ENCODE peak calls at places on chromosomes 6 and 20, in six cellular contexts. One of them, this sample, is unnamed.

GRCh38 chr6:42171813-42172595 is 1.2 kb upstream of the GUCA1A start:
- DNase-seq in activated naive CD4-positive, alpha-beta T cell treated with anti-CD3 and anti-CD28 coated beads, Interleukin-2, amount 10 ng/mL, durations not matched to agents 7 days and 5 days: no peak
- DNase-seq in memory B cell: no peak
- DNase-seq in fibroblast of lung: no peak
- DNase-seq in progenitor cell of endocrine pancreas: no peak
- DNase-seq in mesendoderm: no peak
- DNase-seq in this sample: no peak

GRCh38 chr6:132961122-132961521 is 146.8 kb downstream of the RPS12 start:
- DNase-seq in activated naive CD4-positive, alpha-beta T cell treated with anti-CD3 and anti-CD28 coated beads, Interleukin-2, amount 10 ng/mL, durations not matched to agents 7 days and 5 days: no peak
- DNase-seq in memory B cell: no peak
- DNase-seq in fibroblast of lung: peak
- DNase-seq in progenitor cell of endocrine pancreas: no peak
- DNase-seq in mesendoderm: peak
- DNase-seq in this sample: no peak

GRCh38 chr6:17303444-17303843 is 22.3 kb downstream of the RBM24 start:
- DNase-seq in activated naive CD4-positive, alpha-beta T cell treated with anti-CD3 and anti-CD28 coated beads, Interleukin-2, amount 10 ng/mL, durations not matched to agents 7 days and 5 days: no peak
- DNase-seq in memory B cell: no peak
- DNase-seq in fibroblast of lung: no peak
- DNase-seq in progenitor cell of endocrine pancreas: no peak
- DNase-seq in mesendoderm: no peak
- DNase-seq in this sample: no peak

GRCh38 chr6:138600726-138601125 is 101.4 kb upstream of the NHSL1 start:
- DNase-seq in activated naive CD4-positive, alpha-beta T cell treated with anti-CD3 and anti-CD28 coated beads, Interleukin-2, amount 10 ng/mL, durations not matched to agents 7 days and 5 days: no peak
- DNase-seq in memory B cell: no peak
- DNase-seq in fibroblast of lung: peak
- DNase-seq in progenitor cell of endocrine pancreas: no peak
- DNase-seq in mesendoderm: no peak
- DNase-seq in this sample: no peak

GRCh38 chr20:51385941-51386530 is 156.5 kb downstream of the NFATC2 start:
- DNase-seq in activated naive CD4-positive, alpha-beta T cell treated with anti-CD3 and anti-CD28 coated beads, Interleukin-2, amount 10 ng/mL, durations not matched to agents 7 days and 5 days: peak
- DNase-seq in memory B cell: peak
- DNase-seq in fibroblast of lung: peak
- DNase-seq in progenitor cell of endocrine pancreas: no peak
- DNase-seq in mesendoderm: peak
- DNase-seq in this sample: peak

GRCh38 chr20:52087471-52087870 is 104.1 kb downstream of the ZFP64 start:
- DNase-seq in activated naive CD4-positive, alpha-beta T cell treated with anti-CD3 and anti-CD28 coated beads, Interleukin-2, amount 10 ng/mL, durations not matched to agents 7 days and 5 days: no peak
- DNase-seq in memory B cell: no peak
- DNase-seq in fibroblast of lung: no peak
- DNase-seq in progenitor cell of endocrine pancreas: no peak
- DNase-seq in mesendoderm: no peak
- DNase-seq in this sample: no peak

GRCh38 chr20:43681468-43681942 is 14.6 kb downstream of the MYBL2 start:
- DNase-seq in activated naive CD4-positive, alpha-beta T cell treated with anti-CD3 and anti-CD28 coated beads, Interleukin-2, amount 10 ng/mL, durations not matched to agents 7 days and 5 days: no peak
- DNase-seq in memory B cell: peak
- DNase-seq in fibroblast of lung: no peak
- DNase-seq in progenitor cell of endocrine pancreas: no peak
- DNase-seq in mesendoderm: peak
- DNase-seq in this sample: no peak

GRCh38 chr6:42984924-42985475 is 630 bp downstream of the PPP2R5D start:
- DNase-seq in activated naive CD4-positive, alpha-beta T cell treated with anti-CD3 and anti-CD28 coated beads, Interleukin-2, amount 10 ng/mL, durations not matched to agents 7 days and 5 days: peak
- DNase-seq in memory B cell: peak
- DNase-seq in fibroblast of lung: peak
- DNase-seq in progenitor cell of endocrine pancreas: no peak
- DNase-seq in mesendoderm: peak
- DNase-seq in this sample: no peak

GRCh38 chr6:5569491-5569890 is 308.2 kb downstream of the FARS2 start:
- DNase-seq in activated naive CD4-positive, alpha-beta T cell treated with anti-CD3 and anti-CD28 coated beads, Interleukin-2, amount 10 ng/mL, durations not matched to agents 7 days and 5 days: no peak
- DNase-seq in memory B cell: no peak
- DNase-seq in fibroblast of lung: peak
- DNase-seq in progenitor cell of endocrine pancreas: no peak
- DNase-seq in mesendoderm: no peak
- DNase-seq in this sample: no peak

GRCh38 chr6:20835315-20836010 is 301.2 kb downstream of the CDKAL1 start:
- DNase-seq in activated naive CD4-positive, alpha-beta T cell treated with anti-CD3 and anti-CD28 coated beads, Interleukin-2, amount 10 ng/mL, durations not matched to agents 7 days and 5 days: no peak
- DNase-seq in memory B cell: no peak
- DNase-seq in fibroblast of lung: no peak
- DNase-seq in progenitor cell of endocrine pancreas: no peak
- DNase-seq in mesendoderm: no peak
- DNase-seq in this sample: no peak

GRCh38 chr6:166423051-166423745 is 40.5 kb upstream of the MPC1 start:
- DNase-seq in activated naive CD4-positive, alpha-beta T cell treated with anti-CD3 and anti-CD28 coated beads, Interleukin-2, amount 10 ng/mL, durations not matched to agents 7 days and 5 days: no peak
- DNase-seq in memory B cell: no peak
- DNase-seq in fibroblast of lung: no peak
- DNase-seq in progenitor cell of endocrine pancreas: no peak
- DNase-seq in mesendoderm: no peak
- DNase-seq in this sample: no peak

GRCh38 chr6:144415835-144416237 is 130.7 kb downstream of the UTRN start:
- DNase-seq in activated naive CD4-positive, alpha-beta T cell treated with anti-CD3 and anti-CD28 coated beads, Interleukin-2, amount 10 ng/mL, durations not matched to agents 7 days and 5 days: no peak
- DNase-seq in memory B cell: no peak
- DNase-seq in fibroblast of lung: peak
- DNase-seq in progenitor cell of endocrine pancreas: no peak
- DNase-seq in mesendoderm: no peak
- DNase-seq in this sample: no peak

GRCh38 chr6:56958481-56958880 is 3.6 kb downstream of the BEND6 start:
- DNase-seq in activated naive CD4-positive, alpha-beta T cell treated with anti-CD3 and anti-CD28 coated beads, Interleukin-2, amount 10 ng/mL, durations not matched to agents 7 days and 5 days: no peak
- DNase-seq in memory B cell: no peak
- DNase-seq in fibroblast of lung: no peak
- DNase-seq in progenitor cell of endocrine pancreas: no peak
- DNase-seq in mesendoderm: no peak
- DNase-seq in this sample: no peak

GRCh38 chr20:17394411-17394810 is 136.8 kb downstream of the BFSP1 start:
- DNase-seq in activated naive CD4-positive, alpha-beta T cell treated with anti-CD3 and anti-CD28 coated beads, Interleukin-2, amount 10 ng/mL, durations not matched to agents 7 days and 5 days: no peak
- DNase-seq in memory B cell: no peak
- DNase-seq in fibroblast of lung: no peak
- DNase-seq in progenitor cell of endocrine pancreas: no peak
- DNase-seq in mesendoderm: no peak
- DNase-seq in this sample: no peak

GRCh38 chr6:168441434-168442391 is 729 bp downstream of the SMOC2 start:
- DNase-seq in activated naive CD4-positive, alpha-beta T cell treated with anti-CD3 and anti-CD28 coated beads, Interleukin-2, amount 10 ng/mL, durations not matched to agents 7 days and 5 days: no peak
- DNase-seq in memory B cell: no peak
- DNase-seq in fibroblast of lung: no peak
- DNase-seq in progenitor cell of endocrine pancreas: no peak
- DNase-seq in mesendoderm: no peak
- DNase-seq in this sample: no peak

GRCh38 chr20:23475395-23475794 is 15.5 kb upstream of the CST8 start:
- DNase-seq in activated naive CD4-positive, alpha-beta T cell treated with anti-CD3 and anti-CD28 coated beads, Interleukin-2, amount 10 ng/mL, durations not matched to agents 7 days and 5 days: no peak
- DNase-seq in memory B cell: no peak
- DNase-seq in fibroblast of lung: no peak
- DNase-seq in progenitor cell of endocrine pancreas: no peak
- DNase-seq in mesendoderm: no peak
- DNase-seq in this sample: no peak

GRCh38 chr6:119128252-119128912 is 49.9 kb upstream of the FAM184A start:
- DNase-seq in activated naive CD4-positive, alpha-beta T cell treated with anti-CD3 and anti-CD28 coated beads, Interleukin-2, amount 10 ng/mL, durations not matched to agents 7 days and 5 days: no peak
- DNase-seq in memory B cell: no peak
- DNase-seq in fibroblast of lung: peak
- DNase-seq in progenitor cell of endocrine pancreas: no peak
- DNase-seq in mesendoderm: no peak
- DNase-seq in this sample: no peak

GRCh38 chr20:44154521-44155001 is 32.4 kb downstream of the JPH2 start:
- DNase-seq in activated naive CD4-positive, alpha-beta T cell treated with anti-CD3 and anti-CD28 coated beads, Interleukin-2, amount 10 ng/mL, durations not matched to agents 7 days and 5 days: no peak
- DNase-seq in memory B cell: no peak
- DNase-seq in fibroblast of lung: no peak
- DNase-seq in progenitor cell of endocrine pancreas: no peak
- DNase-seq in mesendoderm: peak
- DNase-seq in this sample: no peak

GRCh38 chr6:19979059-19979458 is 141.9 kb downstream of the ID4 start:
- DNase-seq in activated naive CD4-positive, alpha-beta T cell treated with anti-CD3 and anti-CD28 coated beads, Interleukin-2, amount 10 ng/mL, durations not matched to agents 7 days and 5 days: no peak
- DNase-seq in memory B cell: no peak
- DNase-seq in fibroblast of lung: no peak
- DNase-seq in progenitor cell of endocrine pancreas: no peak
- DNase-seq in mesendoderm: no peak
- DNase-seq in this sample: no peak

GRCh38 chr20:16014436-16014835 is 558.8 kb downstream of the KIF16B start:
- DNase-seq in activated naive CD4-positive, alpha-beta T cell treated with anti-CD3 and anti-CD28 coated beads, Interleukin-2, amount 10 ng/mL, durations not matched to agents 7 days and 5 days: no peak
- DNase-seq in memory B cell: no peak
- DNase-seq in fibroblast of lung: no peak
- DNase-seq in progenitor cell of endocrine pancreas: no peak
- DNase-seq in mesendoderm: no peak
- DNase-seq in this sample: no peak

GRCh38 chr6:3746119-3746691 is 5.3 kb downstream of the PXDC1 start:
- DNase-seq in activated naive CD4-positive, alpha-beta T cell treated with anti-CD3 and anti-CD28 coated beads, Interleukin-2, amount 10 ng/mL, durations not matched to agents 7 days and 5 days: no peak
- DNase-seq in memory B cell: peak
- DNase-seq in fibroblast of lung: no peak
- DNase-seq in progenitor cell of endocrine pancreas: no peak
- DNase-seq in mesendoderm: no peak
- DNase-seq in this sample: no peak

This sample was measured in iPS DF 6.9.